ENCODE peak calls at places on chromosomes 3 and 15, in nine cellular contexts. I is uterus; V is Peyer's patch; P is AG04450; R is CD8-positive, alpha-beta T cell; Y is left lung; Z is Panc1; H is kidney; L is GM13976. U is an unnamed sample.

GRCh38 chr15:34795267-34796081 is at the start of gene ACTC1:
- DNase-seq in I (peak), H (peak), V (no peak), R (no peak), L (peak), P (no peak), Z (no peak), Y (peak), U (peak)

GRCh38 chr3:172643780-172644179 is 67.1 kb downstream of the NCEH1 start:
- DNase-seq in Z (no peak), L (no peak), R (no peak), I (no peak), Y (no peak), P (no peak), V (no peak), H (no peak), U (no peak)

GRCh38 chr3:51340311-51340829 is 44.7 kb upstream of the MANF start:
- DNase-seq in R (no peak), Z (peak), V (no peak), H (no peak), P (peak), I (peak), Y (no peak), L (no peak), U (no peak)

GRCh38 chr3:181947606-181948005 is 235.9 kb downstream of the SOX2 start:
- DNase-seq in P (no peak), Y (no peak), Z (no peak), R (no peak), L (no peak), I (no peak), H (no peak), V (no peak), U (no peak)

GRCh38 chr3:133895208-133896001 is at the start of gene RAB6B:
- DNase-seq in R (no peak), V (no peak), I (peak), Z (no peak), H (peak), Y (no peak), P (no peak), L (peak), U (no peak)

GRCh38 chr3:190333961-190334360 is 11.7 kb upstream of the CLDN1 start:
- DNase-seq in H (no peak), P (no peak), L (no peak), I (no peak), Z (no peak), R (no peak), V (no peak), Y (no peak), U (no peak)

GRCh38 chr15:74422723-74423442 is 10.9 kb downstream of the SEMA7A start:
- DNase-seq in L (no peak), H (no peak), V (peak), Z (peak), P (no peak), I (no peak), R (no peak), Y (peak), U (no peak)

GRCh38 chr15:51727141-51727897 is 10.1 kb downstream of the LYSMD2 start:
- DNase-seq in P (no peak), L (no peak), V (no peak), Y (no peak), H (no peak), R (no peak), I (no peak), Z (no peak), U (no peak)

GRCh38 chr3:119700269-119700919 is 2.4 kb upstream of the CFAP91 start:
- DNase-seq in I (no peak), R (no peak), Y (no peak), Z (no peak), V (no peak), H (no peak), P (no peak), L (peak), U (no peak)

GRCh38 chr15:70045045-70045444 is 52.7 kb downstream of the TLE3 start:
- DNase-seq in R (no peak), H (no peak), I (no peak), L (no peak), V (no peak), Y (no peak), P (no peak), Z (no peak), U (no peak)

GRCh38 chr3:196660381-196661166 is 21.1 kb downstream of the NRROS start:
- DNase-seq in I (no peak), V (no peak), H (peak), Y (no peak), L (no peak), R (no peak), Z (no peak), P (no peak), U (no peak)

GRCh38 chr15:40115670-40116093 is 7.0 kb upstream of the BMF start:
- DNase-seq in Y (peak), R (no peak), I (no peak), V (peak), L (peak), H (peak), Z (no peak), P (no peak), U (no peak)

GRCh38 chr15:74655424-74655823 is 39.8 kb downstream of the CLK3 start:
- DNase-seq in I (no peak), Z (no peak), H (no peak), R (no peak), V (no peak), P (no peak), L (no peak), Y (no peak), U (no peak)

GRCh38 chr15:34644061-34644460 is 60.6 kb upstream of the GOLGA8B start:
- DNase-seq in L (no peak), Z (no peak), R (no peak), I (no peak), Y (no peak), H (no peak), P (peak), V (no peak), U (no peak)

GRCh38 chr15:47744496-47744895 is 27.2 kb downstream of the SEMA6D start:
- DNase-seq in I (no peak), V (no peak), L (no peak), H (no peak), Y (no peak), Z (no peak), R (no peak), P (no peak), U (no peak)

GRCh38 chr3:172659246-172660002 is 51.4 kb downstream of the NCEH1 start:
- DNase-seq in I (no peak), R (no peak), H (no peak), L (no peak), V (no peak), Z (peak), Y (no peak), P (no peak), U (no peak)

GRCh38 chr15:65069179-65069578 is 1.4 kb upstream of the RASL12 start:
- DNase-seq in I (peak), P (peak), L (no peak), R (no peak), Z (no peak), V (no peak), H (no peak), Y (no peak), U (no peak)

GRCh38 chr3:38133557-38134405 is 3.1 kb downstream of the ACAA1 start:
- DNase-seq in L (no peak), P (no peak), I (no peak), Z (no peak), H (no peak), Y (no peak), R (no peak), V (no peak), U (peak)

GRCh38 chr3:38130219-38130618 is 6.7 kb downstream of the ACAA1 start:
- DNase-seq in V (no peak), I (no peak), Z (no peak), Y (no peak), H (no peak), R (no peak), P (no peak), L (no peak), U (no peak)

GRCh38 chr3:38130631-38131065 is 6.3 kb downstream of the ACAA1 start:
- DNase-seq in Z (no peak), V (no peak), P (no peak), H (no peak), L (no peak), I (no peak), Y (no peak), R (no peak), U (no peak)

GRCh38 chr3:38133209-38133556 is 3.7 kb downstream of the ACAA1 start:
- DNase-seq in I (no peak), H (no peak), P (no peak), Z (no peak), L (no peak), Y (no peak), V (no peak), R (no peak), U (peak)

DNA sequence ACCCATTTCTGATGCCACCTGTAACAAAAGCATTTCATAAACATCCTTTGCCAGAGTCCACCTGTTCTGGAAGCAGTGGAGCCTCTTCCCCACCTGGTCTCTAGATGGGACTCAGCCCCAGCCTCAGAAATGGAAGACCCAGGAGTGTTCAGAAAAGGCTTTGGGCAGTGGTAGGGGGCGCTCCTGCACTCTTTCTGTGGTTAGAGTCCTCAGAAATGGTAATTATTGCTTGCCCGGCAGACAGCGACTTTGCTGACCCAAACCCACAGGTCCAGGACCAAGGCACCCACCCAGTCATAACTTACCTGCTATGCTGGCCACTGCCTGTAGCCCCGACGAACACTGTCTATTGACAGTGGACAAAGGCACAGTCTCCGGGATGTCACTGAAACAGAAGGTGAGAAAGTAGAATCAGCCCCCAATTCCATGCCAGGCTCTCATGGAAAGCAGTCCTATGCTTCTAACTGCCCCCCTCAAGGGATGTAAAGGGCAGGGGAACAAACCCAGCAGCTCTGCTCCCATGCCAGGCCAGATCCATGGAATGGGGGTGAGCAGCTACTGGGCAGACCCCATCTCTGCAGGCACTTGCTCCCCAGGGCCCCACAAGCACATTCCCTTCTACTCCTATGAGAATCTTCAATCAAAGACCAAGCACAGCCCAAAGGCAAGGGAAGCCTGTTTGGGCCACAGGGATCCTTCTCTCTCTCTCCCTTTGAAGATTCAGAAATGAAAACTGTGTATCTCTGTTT is 5.1 kb downstream of the ACAA1 start:
- DNase-seq in L (peak), I (no peak), Y (no peak), P (no peak), Z (no peak), V (peak), R (no peak), H (no peak), U (peak)
- TF ChIP-seq CTCF in L (peak), I (no peak), Y (no peak), P (peak), Z (peak), V (peak), R (no peak), H (peak), U (peak)

GRCh38 chr3:187946031-187946691 is 200.9 kb upstream of the BCL6 start:
- DNase-seq in H (no peak), Y (no peak), P (peak), Z (no peak), I (no peak), R (no peak), V (no peak), L (no peak), U (no peak)
- TF ChIP-seq CTCF in H (no peak), Y (no peak), P (no peak), Z (no peak), I (no peak), R (no peak), V (no peak), L (no peak), U (no peak)

GRCh38 chr3:160224256-160224655 is 966 bp upstream of the C3orf80 start:
- DNase-seq in L (no peak), Z (no peak), V (no peak), P (no peak), H (no peak), Y (no peak), I (no peak), R (no peak), U (no peak)

GRCh38 chr3:160226026-160226739 is 961 bp downstream of the C3orf80 start:
- DNase-seq in R (no peak), V (no peak), Z (no peak), I (no peak), L (peak), P (no peak), Y (peak), H (peak), U (no peak)

GRCh38 chr3:160224811-160225180 is 426 bp upstream of the C3orf80 start:
- DNase-seq in L (peak), P (no peak), V (no peak), R (no peak), Z (no peak), Y (no peak), I (no peak), H (no peak), U (no peak)

GRCh38 chr3:160226740-160227048 is 1.5 kb downstream of the C3orf80 start:
- DNase-seq in I (no peak), H (no peak), Y (no peak), L (no peak), V (no peak), R (no peak), P (no peak), Z (no peak), U (no peak)

DNA sequence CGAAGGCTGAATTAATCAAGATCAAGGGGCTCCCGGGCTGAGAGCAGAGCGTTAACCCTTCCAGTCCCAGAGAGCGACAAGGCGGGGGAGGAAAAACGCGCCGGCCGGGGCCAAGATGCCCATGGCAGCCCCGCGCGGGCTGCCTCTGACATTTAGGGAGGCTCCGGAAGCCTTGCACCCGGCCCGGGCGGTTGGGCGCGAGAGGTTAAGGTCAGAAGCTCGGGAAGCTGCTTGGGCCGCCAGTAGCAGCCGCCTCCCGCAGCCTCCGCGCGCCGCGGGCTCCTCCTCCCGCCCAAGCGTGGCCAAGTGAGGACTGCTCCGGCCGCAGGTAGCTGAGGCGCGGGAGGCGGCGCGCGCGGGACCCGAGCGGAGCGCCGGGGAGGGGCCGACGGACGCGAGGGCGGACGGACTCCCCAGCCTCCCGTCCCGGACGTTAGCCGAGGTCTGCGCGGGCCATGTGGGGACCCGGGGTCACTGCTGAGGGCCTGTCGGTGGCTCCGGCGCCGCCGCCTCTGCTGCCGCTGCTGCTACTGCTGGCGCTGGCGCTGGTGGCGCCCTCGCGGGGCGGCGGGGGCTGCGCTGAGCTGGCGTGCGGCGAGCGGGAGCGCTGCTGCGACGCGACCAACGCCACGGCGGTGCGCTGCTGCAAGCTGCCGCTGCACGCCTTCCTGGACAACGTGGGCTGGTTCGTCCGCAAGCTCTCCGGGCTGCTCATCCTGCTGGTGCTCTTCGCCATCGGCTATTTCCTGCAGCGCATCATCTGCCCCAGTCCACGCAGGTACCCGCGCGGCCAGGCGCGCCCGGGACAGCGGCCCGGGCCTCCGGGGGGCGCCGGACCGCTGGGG is at the start of gene C3orf80:
- DNase-seq in P (no peak), H (peak), R (peak), Z (no peak), L (peak), Y (peak), V (no peak), I (peak), U (no peak)
- TF ChIP-seq CTCF in P (no peak), H (no peak), R (no peak), Z (peak), L (peak), Y (peak), V (no peak), I (no peak), U (peak)

GRCh38 chr3:188926741-188927650 is 244.8 kb upstream of the TPRG1 start:
- DNase-seq in R (no peak), H (no peak), V (no peak), I (no peak), Z (no peak), P (no peak), L (no peak), Y (no peak), U (no peak)

GRCh38 chr3:188927971-188928370 is 243.8 kb upstream of the TPRG1 start:
- DNase-seq in V (no peak), R (no peak), Z (no peak), I (no peak), L (no peak), Y (no peak), P (no peak), H (no peak), U (no peak)

GRCh38 chr3:188926141-188926540 is 245.6 kb upstream of the TPRG1 start:
- DNase-seq in R (no peak), Y (no peak), H (no peak), V (no peak), L (no peak), I (no peak), Z (no peak), P (no peak), U (no peak)

GRCh38 chr3:188931531-188931930 is 240.2 kb upstream of the TPRG1 start:
- DNase-seq in P (no peak), H (no peak), V (no peak), Z (no peak), I (no peak), Y (no peak), L (no peak), R (no peak), U (no peak)

DNA sequence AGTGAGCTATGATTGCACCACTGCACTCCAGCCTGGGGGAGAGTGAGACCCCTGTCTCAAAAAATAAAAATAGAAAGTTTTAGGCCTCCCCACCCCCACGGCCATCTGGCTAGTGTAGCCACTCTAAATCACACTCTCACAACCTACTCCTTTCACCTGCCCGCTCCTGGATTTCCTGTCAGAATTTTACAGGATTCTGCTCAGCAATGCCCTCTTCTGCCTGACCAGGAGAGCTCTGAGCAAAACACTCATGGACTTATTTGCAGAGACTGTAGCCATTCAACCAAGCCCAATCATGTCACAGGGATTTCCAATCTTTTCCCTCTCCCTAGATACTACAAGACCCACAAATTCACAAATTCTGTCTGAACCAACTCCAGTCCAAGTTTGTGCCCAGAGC is 242.6 kb upstream of the TPRG1 start:
- DNase-seq in V (no peak), R (no peak), Z (no peak), L (no peak), Y (no peak), H (no peak), I (no peak), P (no peak), U (no peak)
- TF ChIP-seq CTCF in V (no peak), R (no peak), Z (peak), L (no peak), Y (no peak), H (peak), I (no peak), P (peak), U (peak)

GRCh38 chr15:81899730-81900129 is 146.1 kb downstream of the MEX3B start:
- DNase-seq in Y (no peak), V (no peak), L (no peak), H (no peak), P (no peak), I (no peak), R (no peak), Z (no peak), U (no peak)

GRCh38 chr15:81895723-81896122 is 150.1 kb downstream of the MEX3B start:
- DNase-seq in I (no peak), R (no peak), P (no peak), H (no peak), Z (no peak), V (no peak), L (no peak), Y (no peak), U (no peak)

GRCh38 chr15:81894069-81894468 is 151.7 kb downstream of the MEX3B start:
- DNase-seq in Z (no peak), L (no peak), H (no peak), V (no peak), Y (no peak), R (no peak), P (no peak), I (no peak), U (no peak)

GRCh38 chr15:81899024-81899423 is 146.8 kb downstream of the MEX3B start:
- DNase-seq in I (no peak), R (no peak), H (no peak), L (no peak), Y (no peak), V (no peak), Z (no peak), P (no peak), U (no peak)

GRCh38 chr15:81897011-81897677 is 148.7 kb downstream of the MEX3B start:
- DNase-seq in V (no peak), H (no peak), L (no peak), Z (no peak), Y (no peak), R (no peak), P (peak), I (no peak), U (no peak)
- TF ChIP-seq CTCF in V (no peak), H (no peak), L (no peak), Z (no peak), Y (no peak), R (no peak), P (no peak), I (no peak), U (no peak)

GRCh38 chr3:145639880-145640279 is 521.1 kb downstream of the PLOD2 start:
- DNase-seq in P (no peak), H (no peak), Z (no peak), I (no peak), Y (no peak), L (no peak), V (no peak), R (no peak), U (no peak)
- TF ChIP-seq CTCF in P (no peak), H (peak), Z (no peak), I (no peak), Y (no peak), L (no peak), V (no peak), R (no peak), U (no peak)

GRCh38 chr15:61195116-61196002 is 33.7 kb downstream of the RORA start:
- DNase-seq in I (no peak), Z (peak), L (peak), V (no peak), R (no peak), P (no peak), H (no peak), Y (no peak), U (no peak)
- TF ChIP-seq CTCF in I (no peak), Z (peak), L (peak), V (peak), R (peak), P (peak), H (peak), Y (peak), U (peak)

GRCh38 chr15:23457890-23458289 is 10.8 kb upstream of the GOLGA6L2 start:
- DNase-seq in R (no peak), Y (no peak), P (no peak), Z (no peak), H (no peak), L (no peak), I (no peak), V (no peak), U (no peak)
- TF ChIP-seq CTCF in R (no peak), Y (no peak), P (no peak), Z (no peak), H (no peak), L (no peak), I (no peak), V (no peak), U (no peak)